ENCODE peak calls at places on chromosomes 3 and 15, in ten cellular contexts. S is RPMI7951; F is neural progenitor cell; B is sigmoid colon; D is B cell; K is keratinocyte; X is stimulated activated CD8-positive, alpha-beta memory T cell treated with anti-CD3 and anti-CD28 coated beads, Interleukin-12 subunit alpha, Interleukin-12 subunit beta, amount 100 ng/mL, for 1 hour; U is upper lobe of left lung; Y is stimulated activated naive CD4-positive, alpha-beta T cell treated with Interleukin-2 at 50 U/mL for 16 hours; P is foreskin fibroblast. M is an unnamed sample.
A peak's percentile ranks its signal among the peaks of the same experiment; 100 is the strongest.

GRCh38 chr15:68935400-68935937 is 5.1 kb downstream of the SPESP1 start:
- DNase-seq in S (no peak), F (no peak), B (no peak), D (no peak), K (no peak), X (no peak), U (no peak), Y (no peak), P (no peak), M (no peak)

GRCh38 chr15:71494565-71494964 is 315.8 kb upstream of the NR2E3 start:
- DNase-seq in S (no peak), F (no peak), B (no peak), D (no peak), K (no peak), X (no peak), U (no peak), Y (no peak), P (no peak), M (no peak)

GRCh38 chr3:195761503-195762248 is 40.9 kb downstream of the MUC20 start:
- DNase-seq in S (no peak), F (no peak), B (no peak), D (peak; percentile 59), K (no peak), X (no peak), U (no peak), Y (no peak), P (no peak), M (no peak)

GRCh38 chr3:38157562-38157961 is 7.8 kb upstream of the OXSR1 start:
- DNase-seq in S (no peak), F (no peak), B (no peak), D (no peak), K (peak; percentile 76), X (no peak), U (no peak), Y (no peak), P (no peak), M (no peak)

GRCh38 chr3:28860307-28860706 is 420.6 kb upstream of the RBMS3 start:
- DNase-seq in S (no peak), F (no peak), B (no peak), D (no peak), K (no peak), X (no peak), U (no peak), Y (no peak), P (peak; percentile 30), M (peak; percentile 23)

GRCh38 chr3:30112904-30113484 is 493.4 kb upstream of the TGFBR2 start:
- DNase-seq in S (peak; percentile 62), F (peak; percentile 54), B (no peak), D (no peak), K (no peak), X (no peak), U (no peak), Y (no peak), P (peak; percentile 35), M (no peak)

GRCh38 chr3:129602309-129602708 is 4.2 kb downstream of the PLXND1 start:
- DNase-seq in S (no peak), F (peak; percentile 44), B (no peak), D (no peak), K (no peak), X (no peak), U (no peak), Y (no peak), P (no peak), M (no peak)

GRCh38 chr3:127063916-127064315 is 81.0 kb downstream of the PLXNA1 start:
- DNase-seq in S (no peak), F (no peak), B (peak; percentile 19), D (no peak), K (no peak), X (no peak), U (no peak), Y (no peak), P (no peak), M (no peak)

GRCh38 chr3:124248471-124249028 is 256.6 kb upstream of the ROPN1 start:
- DNase-seq in S (peak; percentile 84), F (no peak), B (peak; percentile 70), D (no peak), K (no peak), X (no peak), U (peak; percentile 30), Y (no peak), P (peak; percentile 34), M (peak; percentile 50)

GRCh38 chr15:101126618-101127502 is 125.0 kb downstream of the CHSY1 start:
- DNase-seq in S (peak; percentile 54), F (peak; percentile 53), B (no peak), D (no peak), K (no peak), X (no peak), U (no peak), Y (no peak), P (no peak), M (no peak)

GRCh38 chr3:33211444-33211843 is 7.2 kb downstream of the SUSD5 start:
- DNase-seq in S (peak; percentile 93), F (no peak), B (no peak), D (no peak), K (no peak), X (no peak), U (peak; percentile 43), Y (no peak), P (peak; percentile 85), M (no peak)

GRCh38 chr15:79394231-79394630 is 37.9 kb upstream of the MINAR1 start:
- DNase-seq in S (no peak), F (no peak), B (no peak), D (no peak), K (no peak), X (no peak), U (no peak), Y (no peak), P (peak; percentile 54), M (no peak)

GRCh38 chr3:71310595-71311319 is 272.8 kb downstream of the FOXP1 start:
- DNase-seq in S (peak; percentile 82), F (peak; percentile 43), B (peak; percentile 73), D (no peak), K (no peak), X (no peak), U (no peak), Y (no peak), P (peak; percentile 76), M (no peak)

GRCh38 chr3:157129782-157130137 is 30.2 kb downstream of the CCNL1 start:
- DNase-seq in S (no peak), F (peak; percentile 71), B (no peak), D (no peak), K (no peak), X (no peak), U (no peak), Y (no peak), P (no peak), M (no peak)

GRCh38 chr3:64342940-64343691 is 117.8 kb upstream of the PRICKLE2 start:
- DNase-seq in S (peak; percentile 97), F (peak; percentile 40), B (no peak), D (no peak), K (peak; percentile 49), X (no peak), U (no peak), Y (no peak), P (peak; percentile 96), M (no peak)

M was measured in gastrocnemius medialis.